ENCODE peak calls at places on chromosomes 5 and 9, in seven cellular contexts. O is HCT116, L is PC-3, K is hepatocyte, C is IMR-90, T is mammary epithelial cell, H is H9. N is an unnamed sample.

GRCh38 chr5:179927834-179928233 is 20.1 kb upstream of the TBC1D9B start:
- DNase-seq in O (no peak), L (no peak), K (no peak), C (no peak), T (peak; percentile 3), H (no peak), N (no peak)

GRCh38 chr9:85727500-85727899 is 14.3 kb downstream of the AGTPBP1 start:
- DNase-seq in O (no peak), L (no peak), K (no peak), C (no peak), T (no peak), H (no peak), N (no peak)

GRCh38 chr9:110599468-110599867 is 19.9 kb upstream of the SVEP1 start:
- DNase-seq in O (no peak), L (no peak), K (peak; percentile 65), C (peak; percentile 50), T (no peak), H (peak; percentile 59), N (no peak)

GRCh38 chr9:112699230-112699629 is 18.7 kb downstream of the INIP start:
- DNase-seq in O (no peak), L (no peak), K (no peak), C (no peak), T (no peak), H (no peak), N (no peak)

GRCh38 chr9:127473501-127473900 is 22.2 kb downstream of the LRSAM1 start:
- DNase-seq in O (no peak), L (no peak), K (no peak), C (no peak), T (no peak), H (no peak), N (no peak)

GRCh38 chr5:145056805-145057204 is 778.3 kb downstream of the PRELID2 start:
- DNase-seq in O (no peak), L (peak; percentile 3), K (no peak), C (peak; percentile 71), T (peak; percentile 3), H (no peak), N (no peak)

GRCh38 chr9:93450817-93451761 is at the start of gene FAM120A:
- DNase-seq in O (peak; percentile 15), L (peak; percentile 81), K (peak; percentile 95), C (peak; percentile 70), T (peak; percentile 81), H (peak; percentile 51), N (peak; percentile 77)

GRCh38 chr9:109192732-109193361 is 25.8 kb upstream of the FRRS1L start:
- DNase-seq in O (peak; percentile 15), L (peak; percentile 38), K (peak; percentile 55), C (peak; percentile 7), T (no peak), H (peak; percentile 73), N (peak; percentile 10)

GRCh38 chr9:109317311-109317978 is 3.4 kb downstream of the EPB41L4B start:
- DNase-seq in O (no peak), L (peak; percentile 62), K (no peak), C (no peak), T (no peak), H (no peak), N (no peak)

GRCh38 chr5:150523472-150524350 is 15.8 kb downstream of the NDST1 start:
- DNase-seq in O (peak; percentile 50), L (peak; percentile 69), K (peak; percentile 63), C (peak; percentile 81), T (peak; percentile 39), H (peak; percentile 66), N (peak; percentile 14)

GRCh38 chr5:40198736-40199135 is 481.0 kb upstream of the PTGER4 start:
- DNase-seq in O (no peak), L (no peak), K (no peak), C (no peak), T (peak; percentile 11), H (no peak), N (no peak)

GRCh38 chr5:15082096-15082495 is 210.5 kb upstream of the ANKH start:
- DNase-seq in O (no peak), L (no peak), K (no peak), C (no peak), T (no peak), H (no peak), N (no peak)

GRCh38 chr5:139058121-139058520 is 140.0 kb downstream of the SIL1 start:
- DNase-seq in O (no peak), L (no peak), K (no peak), C (peak; percentile 58), T (peak; percentile 9), H (no peak), N (no peak)

GRCh38 chr5:10481241-10481932 is 39.7 kb downstream of the ROPN1L start:
- DNase-seq in O (no peak), L (peak; percentile 25), K (peak; percentile 42), C (no peak), T (no peak), H (peak; percentile 51), N (no peak)

GRCh38 chr5:107670927-107671741 is at the start of gene EFNA5:
- DNase-seq in O (peak; percentile 26), L (peak; percentile 55), K (peak; percentile 74), C (peak; percentile 46), T (peak; percentile 39), H (peak; percentile 66), N (peak; percentile 74)

GRCh38 chr9:121944741-121945191 is 148.3 kb downstream of the TTLL11 start:
- DNase-seq in O (no peak), L (peak; percentile 89), K (no peak), C (peak; percentile 87), T (peak; percentile 84), H (no peak), N (no peak)

GRCh38 chr9:134455951-134456739 is 129.9 kb downstream of the RXRA start:
- DNase-seq in O (peak; percentile 35), L (peak; percentile 64), K (peak; percentile 91), C (peak; percentile 99), T (peak; percentile 73), H (no peak), N (peak; percentile 60)

GRCh38 chr5:3596261-3596825 is 711 bp downstream of the IRX1 start:
- DNase-seq in O (no peak), L (no peak), K (peak; percentile 22), C (no peak), T (peak; percentile 36), H (peak; percentile 37), N (no peak)

DNA sequence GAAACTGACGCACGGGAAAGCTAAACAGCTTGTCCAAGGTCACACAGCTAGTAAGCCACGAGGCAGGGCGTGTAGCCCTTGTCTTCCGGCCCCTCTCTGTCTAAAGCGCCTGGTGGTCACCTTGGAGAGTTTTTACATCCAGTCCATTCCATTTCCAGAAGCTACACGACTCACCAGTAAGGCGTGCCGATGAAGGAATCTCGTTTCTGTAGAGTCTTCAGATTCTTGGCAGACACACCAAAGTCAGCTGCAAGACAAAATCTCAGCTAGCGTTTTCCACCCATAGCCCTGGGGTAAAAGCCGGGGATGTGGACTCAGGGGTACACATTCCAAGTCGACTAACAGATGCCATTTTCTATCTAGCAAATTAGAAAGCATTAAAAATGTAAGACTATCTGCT is 80.4 kb downstream of the STK10 start:
- DNase-seq in O (no peak), L (peak; percentile 57), K (no peak), C (peak; percentile 84), T (peak; percentile 46), H (no peak), N (no peak)
- TF ChIP-seq CTCF in O (no peak), L (no peak), K (no peak), C (no peak), T (no peak), H (no peak), N (no peak)

DNA sequence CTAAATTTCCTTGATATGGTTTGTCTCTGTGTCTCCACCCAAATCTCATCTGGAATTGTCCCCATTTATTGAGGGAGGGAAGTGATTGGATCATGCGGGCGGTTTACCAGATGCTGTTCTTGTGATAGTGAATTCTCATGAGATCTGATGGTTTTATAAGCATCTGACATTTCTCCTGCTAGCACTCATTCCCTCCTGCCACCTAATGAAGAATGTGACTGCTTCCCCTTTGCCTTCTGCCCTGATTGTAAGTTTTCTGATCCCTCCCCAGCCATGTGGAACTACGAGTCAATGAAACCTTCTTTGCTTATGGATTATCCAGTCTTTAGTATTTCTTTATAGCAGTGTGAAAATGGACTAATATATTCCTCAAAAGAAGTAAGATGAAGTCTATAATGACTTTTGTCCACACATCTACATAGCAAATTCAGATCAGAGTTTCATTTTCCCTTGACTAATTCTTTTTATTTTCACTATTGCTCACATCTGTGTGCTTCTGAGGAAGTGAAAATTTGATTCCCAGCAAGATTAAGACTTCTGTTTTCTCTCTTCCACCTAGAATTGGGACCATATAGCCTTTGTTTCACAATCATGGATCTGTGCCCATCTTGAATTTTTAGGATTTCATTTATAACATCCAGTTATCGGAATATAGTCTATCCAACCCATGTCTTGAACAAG is 393.5 kb downstream of the DMAC1 start:
- DNase-seq in O (no peak), L (no peak), K (no peak), C (no peak), T (no peak), H (no peak), N (no peak)
- H3K9me3 ChIP-seq in O (no peaks in the 10 kb centered on the region), L (no peaks in the 10 kb centered on the region), K (no peaks in the 10 kb centered on the region), C (no peaks in the 10 kb centered on the region), T (no peaks in the 10 kb centered on the region), H (no peaks in the 10 kb centered on the region), N (peaks cover 3% of the 10 kb centered on the region)

DNA sequence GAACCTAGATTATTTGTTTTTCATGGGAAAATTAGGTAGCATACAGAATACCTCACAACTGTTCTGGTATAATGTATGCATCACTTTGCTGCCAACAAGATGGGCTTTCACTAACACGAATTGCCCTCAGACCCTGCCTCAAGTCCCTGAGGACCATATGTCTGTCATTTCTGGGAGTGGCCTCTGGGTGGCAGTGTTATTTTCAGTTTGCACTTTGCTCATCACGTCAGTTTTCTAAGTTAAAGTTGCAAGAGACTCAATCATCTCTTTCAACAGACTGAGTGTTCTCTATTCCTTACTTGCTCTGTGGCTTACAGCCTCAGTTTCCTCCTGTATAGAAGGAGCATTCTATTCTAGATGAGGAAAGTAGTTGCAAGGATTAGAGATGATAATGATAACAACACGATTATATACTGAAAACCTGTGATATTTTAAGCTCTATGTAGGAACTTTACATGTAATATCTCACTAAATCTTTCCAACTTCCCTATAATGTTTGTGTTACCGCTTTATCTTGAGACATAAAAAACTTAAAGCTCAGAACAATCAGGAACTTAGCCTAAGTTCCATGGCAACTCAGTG is 55.7 kb downstream of the TSSK1B start:
- DNase-seq in O (peak; percentile 50), L (peak; percentile 77), K (peak; percentile 75), C (peak; percentile 62), T (peak; percentile 50), H (peak; percentile 71), N (peak; percentile 80)
- H2AFZ ChIP-seq in O (peak overlapping the region; percentile 84), L (peak overlapping the region; percentile 53), K (no peak overlapping the region), C (no peak overlapping the region), T (no peak overlapping the region), H (no peak overlapping the region), N (peak overlapping the region; percentile 68)

GRCh38 chr5:74032617-74033016 is 406.6 kb downstream of the ARHGEF28 start:
- DNase-seq in O (no peak), L (no peak), K (no peak), C (no peak), T (no peak), H (no peak), N (no peak)

GRCh38 chr5:74031536-74031935 is 405.5 kb downstream of the ARHGEF28 start:
- DNase-seq in O (no peak), L (no peak), K (no peak), C (no peak), T (no peak), H (no peak), N (no peak)

GRCh38 chr5:74028976-74029375 is 403.0 kb downstream of the ARHGEF28 start:
- DNase-seq in O (no peak), L (no peak), K (no peak), C (no peak), T (no peak), H (no peak), N (no peak)

GRCh38 chr5:74030371-74030770 is 404.4 kb downstream of the ARHGEF28 start:
- DNase-seq in O (no peak), L (no peak), K (no peak), C (no peak), T (no peak), H (no peak), N (no peak)

GRCh38 chr5:74030821-74031220 is 404.8 kb downstream of the ARHGEF28 start:
- DNase-seq in O (no peak), L (no peak), K (no peak), C (no peak), T (no peak), H (no peak), N (no peak)
- TF ChIP-seq CTCF in O (no peak), L (no peak), K (no peak), C (no peak), T (no peak), H (no peak), N (no peak)

N was measured in DND-41.